ENCODE peak calls at places on chromosomes 13 and 19, in four cellular contexts. P is endothelial cell of umbilical vein, X is PC-9, D is SK-N-SH. Z is an unnamed sample. For H3K9me3, H4K20me1 and H3K79me2, the result is how much of the 10 kb centered on the place peaks cover.

GRCh38 chr19:38663957-38664502 is 16.6 kb downstream of the ACTN4 start:
- DNase-seq in D (no peak), P (no peak), X (no peak), Z (no peak)

GRCh38 chr19:9406798-9407352 is 28.5 kb downstream of the ZNF266 start:
- DNase-seq in P (no peak), D (peak), X (peak), Z (no peak)

GRCh38 chr19:45939792-45940514 is 25.4 kb upstream of the NANOS2 start:
- DNase-seq in P (no peak), X (no peak), D (no peak), Z (no peak)

GRCh38 chr19:10122066-10122465 is 2.4 kb upstream of the EIF3G start:
- DNase-seq in P (peak), X (no peak), D (no peak), Z (no peak)

GRCh38 chr19:33781536-33781935 is 15.1 kb upstream of the KCTD15 start:
- DNase-seq in P (no peak), D (no peak), X (no peak), Z (no peak)

GRCh38 chr19:44671400-44671799 is at the start of gene CEACAM19:
- DNase-seq in D (no peak), X (peak), P (no peak), Z (no peak)

GRCh38 chr13:89923731-89924130 is 1423.8 kb upstream of the MIR17HG start:
- DNase-seq in X (no peak), P (no peak), D (no peak), Z (no peak)

GRCh38 chr19:41845051-41845590 is 279 bp downstream of the DMRTC2 start:
- DNase-seq in X (no peak), D (no peak), P (no peak), Z (no peak)

GRCh38 chr13:109989686-109990085 is 203.3 kb upstream of the IRS2 start:
- DNase-seq in P (no peak), D (no peak), X (no peak), Z (no peak)

GRCh38 chr13:31191748-31192147 is 8.0 kb upstream of the B3GLCT start:
- DNase-seq in D (no peak), X (no peak), P (no peak), Z (no peak)

GRCh38 chr19:54418030-54418929 is 3.0 kb downstream of the TTYH1 start:
- DNase-seq in X (no peak), D (no peak), P (no peak), Z (no peak)

GRCh38 chr13:99359493-99359892 is 52.3 kb upstream of the GPR183 start:
- DNase-seq in X (no peak), P (no peak), D (no peak), Z (no peak)

GRCh38 chr19:56927294-56927693 is 86.8 kb upstream of the PEG3 start:
- DNase-seq in D (no peak), P (no peak), X (no peak), Z (no peak)

GRCh38 chr19:33688657-33688992 is 66.9 kb downstream of the CHST8 start:
- DNase-seq in X (no peak), P (no peak), D (no peak), Z (no peak)

GRCh38 chr13:46143239-46143701 is 38.4 kb upstream of the CPB2 start:
- DNase-seq in P (no peak), D (no peak), X (no peak), Z (no peak)

GRCh38 chr13:67095621-67096020 is 134.5 kb downstream of the PCDH9 start:
- DNase-seq in X (no peak), P (peak), D (no peak), Z (no peak)

GRCh38 chr19:10835754-10836477 is at the start of gene TMED1:
- DNase-seq in P (peak), X (peak), D (peak), Z (peak)

GRCh38 chr13:65600702-65601101 is 1629.4 kb downstream of the PCDH9 start:
- DNase-seq in X (no peak), P (no peak), D (no peak), Z (no peak)
- H3K9me3 ChIP-seq in X (under half), P (under half), D (under half), Z (under half)

GRCh38 chr19:15296353-15296752 is 36.0 kb downstream of the BRD4 start:
- DNase-seq in P (no peak), D (peak), X (no peak), Z (no peak)

GRCh38 chr19:15293751-15294505 is 38.4 kb downstream of the BRD4 start:
- DNase-seq in D (peak), P (no peak), X (no peak), Z (no peak)

GRCh38 chr19:15296841-15297415 is 35.4 kb downstream of the BRD4 start:
- DNase-seq in X (no peak), D (no peak), P (no peak), Z (no peak)

GRCh38 chr19:15292847-15293582 is 39.3 kb downstream of the BRD4 start:
- DNase-seq in X (no peak), P (peak), D (no peak), Z (peak)

DNA sequence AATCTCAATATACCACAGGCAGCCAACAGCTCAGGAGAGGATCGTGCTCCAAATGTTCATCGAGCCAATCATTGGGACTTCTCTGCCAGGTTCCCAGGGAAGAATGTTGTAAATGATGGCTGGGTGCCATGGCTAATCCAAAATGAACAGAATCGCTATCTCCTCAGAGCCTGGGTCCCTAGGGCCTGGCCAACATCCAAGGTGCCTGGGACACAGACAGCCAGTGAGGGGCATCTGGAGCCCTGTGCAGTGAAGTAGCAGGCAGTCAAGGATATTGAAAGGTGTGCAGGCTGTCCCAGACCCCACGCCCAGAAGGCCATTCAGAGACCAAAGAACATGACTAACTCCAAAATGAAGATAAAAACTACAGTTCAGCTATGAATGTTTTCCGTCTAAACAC is 37.7 kb downstream of the BRD4 start:
- DNase-seq in X (no peak), P (no peak), D (peak), Z (no peak)
- H4K20me1 ChIP-seq in X (half or more), P (under half), D (half or more), Z (half or more)

GRCh38 chr13:19606737-19607136 is 26.7 kb upstream of the MPHOSPH8 start:
- DNase-seq in X (no peak), P (no peak), D (no peak), Z (no peak)

GRCh38 chr13:19607523-19608078 is 25.9 kb upstream of the MPHOSPH8 start:
- DNase-seq in D (no peak), X (no peak), P (no peak), Z (no peak)

GRCh38 chr13:19604306-19604705 is 29.2 kb upstream of the MPHOSPH8 start:
- DNase-seq in P (no peak), X (no peak), D (no peak), Z (no peak)

GRCh38 chr13:19605161-19605955 is 28.1 kb upstream of the MPHOSPH8 start:
- DNase-seq in P (no peak), X (peak), D (no peak), Z (no peak)

GRCh38 chr13:19606152-19606551 is 27.3 kb upstream of the MPHOSPH8 start:
- DNase-seq in D (no peak), X (peak), P (no peak), Z (no peak)
- H3K79me2 ChIP-seq in D (under half), X (under half), P (under half), Z (under half)

DNA sequence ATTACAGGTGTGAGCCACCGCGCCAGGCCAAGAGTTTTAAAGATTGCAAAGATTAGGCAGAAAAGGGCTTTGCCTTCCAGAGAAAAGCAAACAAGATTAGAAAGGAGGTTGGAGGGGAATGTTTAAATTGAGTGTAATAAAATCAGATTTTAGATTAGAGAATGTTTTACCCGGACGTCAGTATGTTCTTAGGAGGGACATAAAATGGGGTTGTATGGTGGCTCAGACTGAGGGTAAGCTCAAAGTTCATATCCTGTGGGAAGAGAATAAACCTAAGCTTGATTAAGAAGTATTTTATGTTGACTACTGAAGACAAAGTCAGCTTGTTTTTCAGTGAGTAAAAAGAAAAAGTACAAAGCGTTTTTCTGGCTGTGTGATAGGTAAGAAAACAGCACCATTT is 34.1 kb upstream of the ZNF681 start:
- DNase-seq in X (no peak), P (no peak), D (no peak), Z (no peak)
- H3K9me3 ChIP-seq in X (under half), P (under half), D (under half), Z (under half)

GRCh38 chr13:95678967-95679366 is 2.0 kb downstream of the DNAJC3 start:
- DNase-seq in D (no peak), P (peak), X (no peak), Z (no peak)
- H4K20me1 ChIP-seq in D (under half), P (under half), X (under half), Z (under half)

DNA sequence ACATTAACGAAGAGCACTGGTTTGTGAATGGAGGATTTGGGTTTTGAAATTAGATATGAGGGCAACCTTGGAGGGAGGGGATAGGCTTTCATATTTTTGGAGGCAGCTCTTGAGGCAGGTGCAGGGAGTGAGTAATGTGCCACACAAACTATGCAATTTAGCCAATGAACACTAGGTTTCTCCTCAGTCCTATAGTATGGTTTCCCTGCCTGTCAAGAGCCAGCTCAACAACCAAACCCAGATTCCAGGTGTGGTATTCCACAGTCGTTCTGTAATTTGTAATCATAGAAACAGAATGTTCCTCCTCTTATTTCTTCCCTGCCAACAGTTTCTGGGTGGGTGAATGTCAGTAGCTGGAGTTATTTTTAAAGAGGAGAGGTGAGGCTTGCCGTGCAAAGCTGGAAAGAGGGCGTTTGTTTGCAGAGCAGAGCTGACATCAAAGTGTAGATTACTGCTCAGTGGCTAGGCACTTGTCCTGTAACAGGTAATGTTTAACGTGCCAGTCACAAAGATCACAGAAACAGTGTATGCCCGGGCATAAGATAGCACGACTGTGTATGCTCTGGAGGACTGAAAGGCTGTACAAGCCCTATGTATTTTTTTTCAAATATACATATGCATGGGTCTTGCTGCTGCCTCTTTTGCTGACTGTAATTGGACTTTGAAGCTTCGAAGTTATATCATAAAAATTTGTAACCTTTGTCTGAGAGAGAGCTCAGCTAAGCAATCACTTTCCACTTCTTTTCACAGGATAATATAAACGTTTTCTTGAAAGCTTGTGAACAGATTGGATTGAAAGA is 124.3 kb downstream of the LMO7 start:
- DNase-seq in D (no peak), P (peak), X (peak), Z (no peak)
- H3K79me2 ChIP-seq in D (half or more), P (under half), X (under half), Z (under half)

GRCh38 chr19:23531976-23532375 is 136.7 kb upstream of the ZNF91 start:
- DNase-seq in P (no peak), D (no peak), X (no peak), Z (no peak)
- H3K9me3 ChIP-seq in P (under half), D (under half), X (under half), Z (under half)

Z was measured in OCI-LY7.